ENCODE peak calls at places on chromosome 18, in ten cellular contexts. J is cardiac muscle cell; F is breast epithelium; Q is iPS DF 6.9; E is small intestine; I is effector memory CD4-positive, alpha-beta T cell; N is endodermal cell; D is CD4-positive, CD25-positive, alpha-beta regulatory T cell; H is tibial artery; O is psoas muscle. Z is an unnamed sample.

GRCh38 chr18:34600118-34600517 is 110.0 kb upstream of the DTNA start:
- DNase-seq in F (no peak), E (no peak), N (no peak), D (no peak), H (no peak), I (no peak), J (peak), Q (no peak), O (no peak), Z (no peak)

GRCh38 chr18:48408111-48408726 is 964 bp downstream of the ZBTB7C start:
- DNase-seq in O (peak), J (no peak), D (peak), I (no peak), E (no peak), F (peak), Q (no peak), H (peak), N (peak), Z (no peak)

GRCh38 chr18:47809420-47809819 is 121.0 kb downstream of the SMAD2 start:
- DNase-seq in J (peak), H (no peak), Q (no peak), F (no peak), E (no peak), O (no peak), D (no peak), I (no peak), N (no peak), Z (no peak)

GRCh38 chr18:361941-362913 is 94.4 kb upstream of the THOC1 start:
- DNase-seq in I (no peak), J (peak), O (peak), Q (no peak), F (no peak), D (no peak), H (peak), E (no peak), N (no peak), Z (no peak)

GRCh38 chr18:80067897-80068296 is 33.7 kb downstream of the RBFA start:
- DNase-seq in Q (no peak), E (no peak), N (no peak), I (no peak), J (no peak), D (no peak), O (no peak), H (no peak), F (no peak), Z (no peak)

GRCh38 chr18:12253517-12254136 is 534 bp upstream of the CIDEA start:
- DNase-seq in O (peak), I (no peak), E (no peak), F (no peak), D (no peak), J (no peak), Q (no peak), N (peak), H (no peak), Z (no peak)

GRCh38 chr18:13393338-13393737 is 174.8 kb downstream of the LDLRAD4 start:
- DNase-seq in N (no peak), O (no peak), H (no peak), F (no peak), E (no peak), Q (no peak), D (no peak), I (no peak), J (no peak), Z (no peak)

GRCh38 chr18:36711813-36712444 is 116.9 kb downstream of the TPGS2 start:
- DNase-seq in D (no peak), E (peak), H (peak), O (no peak), F (no peak), N (no peak), Q (no peak), J (peak), I (no peak), Z (no peak)

GRCh38 chr18:12046046-12046750 is 47.4 kb upstream of the ANKRD62 start:
- DNase-seq in N (no peak), I (no peak), J (no peak), E (no peak), F (no peak), Q (no peak), D (no peak), O (no peak), H (no peak), Z (no peak)

GRCh38 chr18:44830551-44830950 is 149.9 kb downstream of the SETBP1 start:
- DNase-seq in H (no peak), D (no peak), O (no peak), N (no peak), I (no peak), J (no peak), E (no peak), Q (no peak), F (no peak), Z (no peak)

GRCh38 chr18:46324556-46324955 is 220.4 kb downstream of the HAUS1 start:
- DNase-seq in I (no peak), D (no peak), E (peak), O (no peak), H (no peak), Q (no peak), F (no peak), N (no peak), J (peak), Z (no peak)

GRCh38 chr18:79697976-79698375 is 18.4 kb downstream of the CTDP1 start:
- DNase-seq in H (no peak), F (no peak), N (no peak), J (no peak), I (no peak), D (no peak), Q (no peak), E (no peak), O (no peak), Z (no peak)

DNA sequence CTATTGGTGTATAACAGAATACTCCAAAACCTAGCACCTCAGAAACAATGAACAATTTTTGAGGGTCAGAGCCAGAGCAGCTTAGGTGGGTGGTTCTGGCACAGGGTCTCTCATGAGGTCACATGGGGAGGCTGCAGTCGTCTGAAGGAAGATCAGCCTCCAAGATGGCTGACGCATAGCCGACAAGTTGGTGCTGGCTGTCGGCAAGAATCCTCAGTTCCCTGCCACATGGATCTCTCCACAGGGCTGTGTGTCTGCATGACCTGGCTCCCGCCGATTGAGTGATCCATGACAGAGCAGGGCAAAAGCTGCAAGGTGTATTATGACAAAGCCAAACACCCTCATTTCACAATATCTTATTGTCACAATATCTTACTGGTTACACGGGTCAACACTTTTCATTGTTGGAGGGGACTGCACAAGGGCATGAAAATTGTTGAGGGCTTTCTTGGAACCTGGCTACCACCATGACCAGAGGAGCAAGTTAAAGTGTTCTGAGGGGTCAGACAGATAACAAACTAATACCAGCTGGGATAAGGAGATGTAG is 4.2 kb downstream of the MYL12B start:
- DNase-seq in D (no peak), E (no peak), N (no peak), H (no peak), O (peak), F (peak), I (no peak), Q (no peak), J (no peak), Z (no peak)
- H3K27ac ChIP-seq in D (no peak), E (no peak), N (no peak), H (no peak), O (no peak), F (no peak), I (peak), Q (no peak), J (no peak), Z (no peak)

GRCh38 chr18:31419457-31419932 is 28.0 kb upstream of the DSG3 start:
- DNase-seq in I (no peak), O (no peak), H (no peak), E (no peak), D (no peak), Q (no peak), N (peak), J (no peak), F (no peak), Z (no peak)

GRCh38 chr18:31420032-31420431 is 27.5 kb upstream of the DSG3 start:
- DNase-seq in Q (no peak), O (no peak), H (no peak), D (no peak), N (no peak), E (no peak), J (no peak), I (no peak), F (no peak), Z (no peak)

GRCh38 chr18:31424383-31424988 is 23.1 kb upstream of the DSG3 start:
- DNase-seq in I (no peak), H (no peak), F (no peak), J (peak), D (peak), E (peak), O (no peak), Q (peak), N (peak), Z (no peak)

GRCh38 chr18:31417850-31418249 is 29.7 kb upstream of the DSG3 start:
- DNase-seq in E (no peak), H (no peak), N (no peak), J (no peak), D (no peak), Q (no peak), O (no peak), I (no peak), F (no peak), Z (no peak)

GRCh38 chr18:31420524-31420923 is 27.0 kb upstream of the DSG3 start:
- DNase-seq in H (no peak), E (no peak), I (no peak), N (no peak), Q (no peak), O (no peak), F (no peak), D (no peak), J (no peak), Z (no peak)
- H3K27ac ChIP-seq in H (no peak), E (no peak), I (no peak), N (no peak), Q (no peak), O (no peak), F (no peak), D (no peak), J (no peak), Z (no peak)

DNA sequence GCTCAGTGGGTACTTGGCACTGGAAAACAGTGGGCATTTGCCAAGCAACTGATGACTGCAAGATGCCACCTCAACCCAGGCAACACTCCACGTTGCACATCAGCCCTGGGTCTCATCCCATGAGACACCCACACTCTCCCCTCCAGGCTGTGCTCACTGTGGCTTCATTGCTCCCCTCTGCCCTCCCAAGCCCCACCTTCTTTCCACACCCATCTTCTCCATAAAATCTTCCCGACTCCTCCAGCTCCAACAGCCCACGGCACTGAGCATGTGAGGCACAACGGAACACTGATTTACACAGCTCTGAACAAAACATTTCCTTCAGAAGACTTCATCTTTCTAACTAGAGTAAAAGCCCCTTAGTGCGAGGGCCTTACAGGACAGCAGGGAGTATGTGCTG is 117.8 kb upstream of the ACAA2 start:
- DNase-seq in E (no peak), D (no peak), I (no peak), N (no peak), H (no peak), J (no peak), Q (no peak), O (no peak), F (no peak), Z (no peak)
- H3K27ac ChIP-seq in E (no peak), D (no peak), I (no peak), N (no peak), H (no peak), J (no peak), Q (no peak), O (no peak), F (no peak), Z (no peak)

DNA sequence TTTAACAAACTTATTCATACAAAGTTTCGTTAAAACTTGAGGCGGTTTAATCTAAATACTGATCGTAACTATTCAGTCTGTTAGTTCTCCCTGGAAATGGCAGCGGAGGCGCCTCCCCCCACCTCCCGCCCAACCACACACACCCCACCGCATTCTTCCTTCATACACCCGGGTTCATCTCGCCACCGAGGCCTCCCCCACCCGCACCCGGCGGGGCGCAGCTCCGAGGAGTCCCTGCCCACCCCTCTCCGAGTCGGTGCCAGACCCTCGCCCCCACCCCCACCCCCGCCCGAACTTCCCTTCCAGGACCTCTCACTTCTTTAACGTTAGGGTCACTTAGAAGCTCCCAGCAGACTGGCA is 881 bp downstream of the ZNF516 start:
- DNase-seq in O (peak), J (peak), Q (no peak), F (no peak), E (no peak), H (peak), N (peak), I (no peak), D (no peak), Z (no peak)
- H3K27ac ChIP-seq in O (peak), J (peak), Q (no peak), F (peak), E (peak), H (peak), N (peak), I (peak), D (no peak), Z (peak)

DNA sequence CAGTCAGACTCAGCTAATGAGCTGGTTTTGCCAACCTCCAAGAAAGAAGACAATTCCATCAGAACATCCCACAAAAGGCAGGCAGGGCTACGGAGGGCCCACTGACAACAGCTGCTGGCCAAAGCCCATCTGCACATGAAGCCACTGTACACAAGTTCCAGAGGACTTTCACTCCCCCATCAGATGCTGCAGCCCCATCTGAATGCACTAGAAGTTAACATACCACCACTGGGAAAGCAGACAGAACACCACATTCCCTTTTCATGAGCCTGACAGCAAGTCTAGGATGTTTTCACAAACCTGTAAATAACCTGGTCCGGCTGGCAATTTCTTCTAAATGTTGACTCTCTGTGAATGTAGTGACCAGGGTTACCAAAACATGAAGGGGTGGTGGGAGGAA is 41.6 kb downstream of the CCBE1 start:
- DNase-seq in H (no peak), Q (no peak), O (no peak), J (no peak), I (no peak), D (no peak), F (no peak), E (no peak), N (no peak), Z (no peak)
- H3K27ac ChIP-seq in H (no peak), Q (no peak), O (no peak), J (no peak), I (no peak), D (no peak), F (no peak), E (no peak), N (no peak), Z (no peak)

GRCh38 chr18:23847321-23847986 is 158.2 kb downstream of the LAMA3 start:
- DNase-seq in H (no peak), N (no peak), E (no peak), F (no peak), J (no peak), Q (no peak), O (no peak), D (no peak), I (no peak), Z (no peak)
- H3K27ac ChIP-seq in H (no peak), N (no peak), E (no peak), F (no peak), J (no peak), Q (no peak), O (no peak), D (no peak), I (no peak), Z (no peak)

GRCh38 chr18:63285332-63285731 is 34.2 kb downstream of the BCL2 start:
- DNase-seq in Q (no peak), H (no peak), F (no peak), I (no peak), J (no peak), D (no peak), O (no peak), N (no peak), E (no peak), Z (no peak)
- H3K27ac ChIP-seq in Q (no peak), H (no peak), F (no peak), I (no peak), J (no peak), D (no peak), O (no peak), N (no peak), E (peak), Z (no peak)

Z was measured in substantia nigra.